ENCODE peak calls at places on chromosome 20, in ten cellular contexts. H, A, O, P, T, Y, L, X, G and R are unnamed samples.

GRCh38 chr20:4167261-4168004 is 152.1 kb upstream of the RNF24 start:
- DNase-seq in X (no peak), Y (no peak), P (no peak), L (peak), T (no peak), O (peak), A (no peak), G (no peak), H (no peak), R (no peak)

GRCh38 chr20:6575912-6576391 is 191.5 kb upstream of the BMP2 start:
- DNase-seq in T (peak), P (no peak), A (no peak), Y (no peak), L (no peak), O (peak), H (no peak), X (no peak), G (no peak), R (no peak)

GRCh38 chr20:63695419-63696310 is 787 bp upstream of the TNFRSF6B start:
- DNase-seq in T (no peak), O (no peak), X (no peak), L (no peak), A (no peak), P (no peak), Y (no peak), G (no peak), H (peak), R (no peak)

GRCh38 chr20:10131612-10132345 is 86.9 kb upstream of the SNAP25 start:
- DNase-seq in H (peak), P (peak), G (peak), A (no peak), O (peak), L (peak), T (peak), Y (no peak), X (no peak), R (no peak)

GRCh38 chr20:7650481-7650880 is 289.8 kb downstream of the HAO1 start:
- DNase-seq in L (no peak), H (peak), T (peak), G (no peak), P (peak), O (no peak), A (no peak), X (no peak), Y (no peak), R (no peak)

GRCh38 chr20:41029150-41029872 is 689 bp downstream of the TOP1 start:
- DNase-seq in Y (peak), O (peak), X (peak), G (no peak), P (no peak), T (no peak), H (peak), A (peak), L (no peak), R (no peak)

GRCh38 chr20:53387983-53388675 is 205.5 kb downstream of the ZNF217 start:
- DNase-seq in L (no peak), Y (no peak), P (no peak), X (no peak), O (no peak), A (no peak), H (no peak), G (no peak), T (no peak), R (no peak)

GRCh38 chr20:49672109-49672681 is 41.5 kb downstream of the B4GALT5 start:
- DNase-seq in T (no peak), O (no peak), H (no peak), G (no peak), Y (no peak), P (no peak), X (no peak), A (no peak), L (no peak), R (no peak)

GRCh38 chr20:25013478-25014380 is 21.2 kb upstream of the APMAP start:
- DNase-seq in O (no peak), P (no peak), H (peak), G (no peak), X (no peak), T (no peak), Y (no peak), A (no peak), L (peak), R (no peak)

GRCh38 chr20:56515657-56516381 is 8.7 kb upstream of the FAM209A start:
- DNase-seq in G (no peak), A (no peak), P (peak), H (no peak), Y (peak), X (no peak), T (peak), L (no peak), O (no peak), R (no peak)

GRCh38 chr20:61599061-61599930 is 347.2 kb downstream of the CDH4 start:
- DNase-seq in A (no peak), P (no peak), Y (peak), X (no peak), O (no peak), H (no peak), T (no peak), L (peak), G (no peak), R (no peak)

GRCh38 chr20:18004389-18005031 is 35.7 kb downstream of the MGME1 start:
- DNase-seq in P (peak), L (no peak), G (no peak), O (no peak), Y (no peak), A (no peak), H (no peak), T (peak), X (no peak), R (no peak)

GRCh38 chr20:8853805-8854338 is 215.0 kb upstream of the PLCB4 start:
- DNase-seq in G (peak), T (peak), A (no peak), P (peak), L (no peak), H (no peak), X (peak), O (peak), Y (peak), R (peak)

GRCh38 chr20:2521369-2522305 is 12.9 kb upstream of the ZNF343 start:
- DNase-seq in A (peak), L (no peak), H (no peak), P (peak), T (peak), O (peak), X (no peak), Y (peak), G (no peak), R (no peak)

GRCh38 chr20:21520702-21521595 is 7.1 kb upstream of the NKX2-2 start:
- DNase-seq in P (peak), O (no peak), H (no peak), G (no peak), Y (no peak), A (no peak), L (no peak), T (no peak), X (peak), R (no peak)

GRCh38 chr20:33387177-33387576 is 14.1 kb downstream of the CDK5RAP1 start:
- DNase-seq in A (no peak), G (no peak), X (no peak), H (peak), Y (no peak), O (peak), P (peak), T (peak), L (no peak), R (no peak)

GRCh38 chr20:53631909-53632662 is 38.4 kb upstream of the ZNF217 start:
- DNase-seq in P (no peak), T (no peak), O (no peak), A (no peak), X (no peak), G (no peak), L (no peak), H (no peak), Y (no peak), R (no peak)

GRCh38 chr20:53917145-53918009 is 153.0 kb downstream of the BCAS1 start:
- DNase-seq in A (no peak), O (no peak), P (peak), G (peak), H (peak), X (peak), Y (peak), T (peak), L (no peak), R (no peak)

GRCh38 chr20:21450572-21450971 is 53.2 kb upstream of the NKX2-4 start:
- DNase-seq in Y (no peak), A (no peak), O (no peak), H (no peak), G (no peak), L (no peak), P (peak), T (no peak), X (no peak), R (no peak)

GRCh38 chr20:62882426-62882825 is 20.8 kb upstream of the TCFL5 start:
- DNase-seq in H (no peak), T (no peak), O (no peak), A (no peak), P (no peak), L (no peak), X (no peak), Y (no peak), G (no peak), R (no peak)

GRCh38 chr20:37735541-37735940 is 41.7 kb downstream of the CTNNBL1 start:
- DNase-seq in P (no peak), H (no peak), A (no peak), X (no peak), T (no peak), L (no peak), O (no peak), Y (no peak), G (no peak), R (no peak)

GRCh38 chr20:52118696-52119095 is 72.9 kb downstream of the ZFP64 start:
- DNase-seq in H (no peak), G (no peak), P (no peak), O (no peak), X (no peak), T (no peak), L (no peak), Y (no peak), A (no peak), R (no peak)

GRCh38 chr20:3229158-3229557 is 9.8 kb downstream of the SLC4A11 start:
- DNase-seq in P (no peak), O (no peak), A (no peak), T (no peak), G (no peak), L (no peak), X (no peak), H (no peak), Y (no peak), R (no peak)

GRCh38 chr20:51384854-51385253 is 157.7 kb downstream of the NFATC2 start:
- DNase-seq in P (no peak), L (no peak), A (no peak), T (no peak), X (no peak), H (no peak), Y (no peak), G (no peak), O (no peak), R (no peak)

GRCh38 chr20:2742934-2743559 is 50.5 kb downstream of the EBF4 start:
- DNase-seq in P (peak), Y (peak), L (no peak), O (peak), A (peak), X (peak), G (no peak), H (peak), T (peak), R (peak)

GRCh38 chr20:19015890-19016465 is 196.5 kb upstream of the SLC24A3 start:
- DNase-seq in L (no peak), P (no peak), H (no peak), Y (no peak), G (peak), A (peak), X (no peak), T (no peak), O (no peak), R (no peak)
- TF ChIP-seq CTCF in L (no peak), P (no peak), H (no peak), Y (no peak), G (no peak), A (no peak), X (no peak), T (no peak), O (no peak), R (no peak)

GRCh38 chr20:15582146-15582776 is 991.0 kb downstream of the KIF16B start:
- DNase-seq in G (no peak), H (no peak), X (no peak), P (no peak), O (no peak), Y (no peak), T (no peak), L (no peak), A (no peak), R (no peak)

GRCh38 chr20:15579703-15580102 is 993.5 kb downstream of the KIF16B start:
- DNase-seq in O (no peak), A (no peak), Y (no peak), X (no peak), G (no peak), L (no peak), P (no peak), H (no peak), T (no peak), R (no peak)

DNA sequence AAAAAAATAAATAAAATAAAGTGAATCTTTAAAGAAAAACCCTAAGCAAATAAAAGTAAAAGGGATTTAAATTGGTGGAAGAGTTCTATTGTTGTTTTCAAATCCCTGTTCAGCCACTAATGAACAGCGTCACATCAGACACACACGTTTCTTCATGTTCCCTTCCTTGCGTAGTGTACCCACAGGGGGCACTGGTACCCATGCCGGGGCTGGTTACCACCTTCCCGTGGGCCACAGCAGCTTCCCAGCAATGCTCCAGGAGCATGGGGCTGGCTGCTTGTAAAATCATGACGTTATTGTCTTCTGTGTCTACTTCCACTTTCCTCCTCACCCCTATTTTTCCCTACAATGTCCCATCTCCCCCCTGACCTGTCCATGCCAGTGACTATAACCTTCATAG is 988.7 kb downstream of the KIF16B start:
- DNase-seq in P (no peak), O (no peak), A (no peak), T (no peak), X (no peak), Y (no peak), G (no peak), H (no peak), L (no peak), R (no peak)
- TF ChIP-seq CTCF in P (no peak), O (no peak), A (no peak), T (no peak), X (no peak), Y (no peak), G (no peak), H (no peak), L (no peak), R (no peak)

GRCh38 chr20:13493143-13493542 is 145.6 kb downstream of the TASP1 start:
- DNase-seq in H (no peak), T (no peak), X (no peak), L (no peak), O (no peak), A (no peak), P (no peak), Y (no peak), G (no peak), R (no peak)

GRCh38 chr20:13486694-13487093 is 152.0 kb downstream of the TASP1 start:
- DNase-seq in P (no peak), X (no peak), L (no peak), H (no peak), A (no peak), T (peak), Y (no peak), G (no peak), O (no peak), R (no peak)

GRCh38 chr20:13487202-13487601 is 151.5 kb downstream of the TASP1 start:
- DNase-seq in H (no peak), A (no peak), P (no peak), O (no peak), X (no peak), L (no peak), Y (no peak), T (no peak), G (no peak), R (no peak)

GRCh38 chr20:13494019-13494418 is 144.7 kb downstream of the TASP1 start:
- DNase-seq in A (no peak), H (no peak), T (peak), P (no peak), X (no peak), Y (peak), G (no peak), L (no peak), O (no peak), R (no peak)

GRCh38 chr20:13492001-13492480 is 146.7 kb downstream of the TASP1 start:
- DNase-seq in G (peak), O (peak), A (no peak), T (peak), H (peak), P (peak), Y (no peak), X (no peak), L (no peak), R (no peak)
- TF ChIP-seq CTCF in G (peak), O (no peak), A (no peak), T (peak), H (no peak), P (peak), Y (no peak), X (no peak), L (no peak), R (no peak)

GRCh38 chr20:58636983-58637421 is 14.1 kb upstream of the STX16 start:
- DNase-seq in H (no peak), P (no peak), G (no peak), T (no peak), O (no peak), X (no peak), L (no peak), Y (no peak), A (no peak), R (no peak)

GRCh38 chr20:58638467-58639181 is 12.5 kb upstream of the STX16 start:
- DNase-seq in H (no peak), X (no peak), T (no peak), L (no peak), Y (no peak), A (no peak), P (no peak), O (no peak), G (no peak), R (no peak)

GRCh38 chr20:58637466-58638198 is 13.5 kb upstream of the STX16 start:
- DNase-seq in H (no peak), P (no peak), G (no peak), L (no peak), X (no peak), T (no peak), A (no peak), O (no peak), Y (no peak), R (no peak)

GRCh38 chr20:58640446-58640845 is 10.6 kb upstream of the STX16 start:
- DNase-seq in Y (peak), G (no peak), T (peak), O (no peak), P (no peak), H (no peak), A (no peak), X (no peak), L (no peak), R (no peak)

DNA sequence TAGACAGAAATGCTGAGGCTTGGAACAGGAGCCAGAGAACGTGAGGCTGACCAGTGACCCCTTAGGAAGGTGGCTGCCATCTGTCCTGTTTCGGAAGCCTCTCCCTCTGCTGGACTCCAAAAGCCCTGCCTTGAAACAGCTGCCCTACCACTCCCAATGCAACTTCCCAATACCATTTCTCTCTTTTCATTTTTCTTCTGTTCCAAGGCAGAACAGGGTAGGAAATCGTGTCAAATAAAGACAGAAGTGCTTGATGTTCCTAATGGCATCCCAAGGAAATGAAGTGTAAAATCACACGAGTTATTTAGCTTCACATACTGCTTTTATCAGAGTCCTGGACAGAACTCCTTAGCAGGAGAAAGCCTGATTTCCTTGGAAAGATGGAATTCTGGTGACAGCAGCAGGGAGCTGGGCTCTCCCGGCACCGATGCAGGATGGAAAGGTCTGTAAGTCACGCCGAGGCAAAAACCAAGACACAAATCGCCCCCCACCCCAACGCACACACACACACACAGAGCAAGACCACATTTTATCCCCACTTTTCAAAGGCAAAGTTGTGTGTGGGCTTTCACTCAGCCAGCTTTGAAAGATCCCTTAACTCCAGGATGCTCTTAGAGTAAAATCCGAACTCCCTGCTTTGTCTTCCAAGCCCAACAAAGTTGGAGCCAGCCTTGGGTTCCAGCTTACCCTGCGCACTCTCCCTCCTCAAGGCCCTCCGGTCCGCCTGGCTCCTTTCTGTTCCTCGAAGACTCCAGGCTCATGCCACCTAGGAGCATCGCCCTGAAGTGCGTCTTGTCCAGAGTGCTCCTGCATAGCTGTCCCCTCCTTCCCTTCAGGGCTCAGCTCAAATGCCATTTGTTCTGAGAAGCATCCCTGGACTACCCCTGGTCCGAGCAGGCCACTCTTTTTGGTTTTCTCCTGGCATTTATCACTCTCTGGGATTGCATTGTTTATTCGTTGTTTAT is 11.6 kb upstream of the STX16 start:
- DNase-seq in Y (no peak), H (no peak), T (no peak), O (no peak), G (no peak), L (no peak), X (no peak), A (no peak), P (no peak), R (no peak)
- TF ChIP-seq CTCF in Y (no peak), H (no peak), T (peak), O (no peak), G (no peak), L (no peak), X (no peak), A (no peak), P (peak), R (no peak)

DNA sequence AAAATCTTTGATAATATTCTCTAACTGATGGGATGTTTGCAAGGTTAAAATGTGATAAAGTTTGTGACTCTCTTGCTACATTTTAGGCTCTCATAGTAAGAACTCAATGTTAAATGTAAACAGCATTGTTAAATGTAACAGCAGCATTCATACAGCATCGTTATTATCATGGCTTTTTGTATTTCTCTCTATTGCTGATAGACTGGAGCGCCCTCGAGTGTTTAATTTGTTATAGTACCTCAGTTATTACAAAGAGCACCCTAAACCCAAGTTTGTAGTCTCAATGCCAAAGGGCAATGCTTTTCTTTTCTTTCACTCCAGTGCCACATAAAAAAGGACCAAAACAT is 14.9 kb upstream of the TTPAL start:
- DNase-seq in G (no peak), A (no peak), X (no peak), H (no peak), Y (peak), T (peak), P (peak), L (no peak), O (peak), R (no peak)
- TF ChIP-seq CTCF in G (peak), A (peak), X (peak), H (peak), Y (peak), T (peak), P (peak), L (peak), O (peak), R (peak)

DNA sequence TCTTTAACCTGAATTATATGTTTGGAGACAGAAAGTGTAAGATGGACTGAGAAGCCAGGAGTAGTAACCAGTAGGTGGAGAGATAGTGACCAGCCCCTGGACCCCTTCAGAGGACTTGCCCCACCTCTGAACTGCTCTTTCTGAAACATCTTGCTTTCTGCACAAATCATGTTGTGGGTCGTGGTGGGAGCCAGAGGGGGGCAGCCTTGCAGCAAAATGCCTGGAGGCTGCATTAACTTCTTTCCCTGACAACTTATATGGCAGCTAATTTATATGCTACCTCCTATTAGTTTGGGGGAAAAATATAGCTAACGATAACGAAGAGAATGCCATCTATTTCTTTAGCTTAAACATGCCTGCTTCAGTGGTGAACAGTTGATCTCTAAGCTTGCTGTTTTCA is 859.8 kb downstream of the MAFB start:
- DNase-seq in T (peak), H (no peak), P (peak), A (no peak), Y (peak), L (no peak), G (no peak), X (no peak), O (peak), R (no peak)
- TF ChIP-seq CTCF in T (peak), H (peak), P (peak), A (no peak), Y (peak), L (peak), G (no peak), X (peak), O (peak), R (no peak)